ENCODE peak calls at places on chromosomes 1 and 21, in nine cellular contexts. One of them, this sample, is unnamed.

GRCh38 chr1:61332196-61332753 is 249.9 kb downstream of the NFIA start:
- DNase-seq in brain microvascular endothelial cell: no peak
- DNase-seq in body of pancreas: no peak
- DNase-seq in kidney tubule cell: no peak
- DNase-seq in GM10248: peak
- DNase-seq in NCI-H1694: no peak
- DNase-seq in RWPE1: no peak
- DNase-seq in erythroblast: no peak
- DNase-seq in NCI-H446: no peak
- DNase-seq in this sample: no peak

GRCh38 chr1:91501527-91501859 is 842 bp downstream of the CDC7 start:
- DNase-seq in body of pancreas: peak
- DNase-seq in GM10248: peak
- DNase-seq in erythroblast: peak
- DNase-seq in brain microvascular endothelial cell: peak
- DNase-seq in kidney tubule cell: no peak
- DNase-seq in RWPE1: peak
- DNase-seq in NCI-H446: peak
- DNase-seq in NCI-H1694: peak
- DNase-seq in this sample: no peak

GRCh38 chr1:167455786-167456446 is 62.4 kb downstream of the CD247 start:
- DNase-seq in erythroblast: no peak
- DNase-seq in RWPE1: no peak
- DNase-seq in body of pancreas: peak
- DNase-seq in NCI-H1694: no peak
- DNase-seq in GM10248: peak
- DNase-seq in kidney tubule cell: peak
- DNase-seq in brain microvascular endothelial cell: no peak
- DNase-seq in NCI-H446: no peak
- DNase-seq in this sample: no peak

GRCh38 chr1:40039245-40039756 is 1.2 kb upstream of the CAP1 start:
- DNase-seq in GM10248: no peak
- DNase-seq in brain microvascular endothelial cell: no peak
- DNase-seq in body of pancreas: peak
- DNase-seq in NCI-H1694: peak
- DNase-seq in kidney tubule cell: no peak
- DNase-seq in RWPE1: no peak
- DNase-seq in erythroblast: no peak
- DNase-seq in NCI-H446: peak
- DNase-seq in this sample: no peak

GRCh38 chr1:9705337-9706098 is 54.0 kb downstream of the PIK3CD start:
- DNase-seq in NCI-H446: no peak
- DNase-seq in body of pancreas: no peak
- DNase-seq in RWPE1: no peak
- DNase-seq in brain microvascular endothelial cell: no peak
- DNase-seq in GM10248: no peak
- DNase-seq in kidney tubule cell: peak
- DNase-seq in erythroblast: no peak
- DNase-seq in NCI-H1694: no peak
- DNase-seq in this sample: no peak

GRCh38 chr1:2146836-2147517 is 47.6 kb downstream of the FAAP20 start:
- DNase-seq in kidney tubule cell: no peak
- DNase-seq in NCI-H1694: no peak
- DNase-seq in erythroblast: no peak
- DNase-seq in body of pancreas: no peak
- DNase-seq in NCI-H446: no peak
- DNase-seq in brain microvascular endothelial cell: no peak
- DNase-seq in GM10248: no peak
- DNase-seq in RWPE1: no peak
- DNase-seq in this sample: no peak

GRCh38 chr1:51063121-51063520 is 38.9 kb upstream of the C1orf185 start:
- DNase-seq in GM10248: no peak
- DNase-seq in NCI-H446: no peak
- DNase-seq in RWPE1: peak
- DNase-seq in erythroblast: no peak
- DNase-seq in NCI-H1694: no peak
- DNase-seq in brain microvascular endothelial cell: peak
- DNase-seq in kidney tubule cell: peak
- DNase-seq in body of pancreas: no peak
- DNase-seq in this sample: no peak

GRCh38 chr1:33008051-33008914 is 28.4 kb downstream of the AK2 start:
- DNase-seq in RWPE1: no peak
- DNase-seq in body of pancreas: peak
- DNase-seq in NCI-H1694: no peak
- DNase-seq in kidney tubule cell: peak
- DNase-seq in erythroblast: no peak
- DNase-seq in GM10248: no peak
- DNase-seq in NCI-H446: no peak
- DNase-seq in brain microvascular endothelial cell: no peak
- DNase-seq in this sample: no peak

GRCh38 chr1:43171312-43171875 is 696 bp downstream of the EBNA1BP2 start:
- DNase-seq in brain microvascular endothelial cell: no peak
- DNase-seq in kidney tubule cell: no peak
- DNase-seq in NCI-H446: no peak
- DNase-seq in erythroblast: no peak
- DNase-seq in body of pancreas: no peak
- DNase-seq in RWPE1: peak
- DNase-seq in NCI-H1694: no peak
- DNase-seq in GM10248: no peak
- DNase-seq in this sample: no peak

GRCh38 chr21:46203203-46203600 is 18.9 kb upstream of the SPATC1L start:
- DNase-seq in GM10248: no peak
- DNase-seq in brain microvascular endothelial cell: no peak
- DNase-seq in body of pancreas: no peak
- DNase-seq in NCI-H1694: no peak
- DNase-seq in NCI-H446: no peak
- DNase-seq in RWPE1: no peak
- DNase-seq in kidney tubule cell: no peak
- DNase-seq in erythroblast: no peak
- DNase-seq in this sample: no peak

GRCh38 chr1:91883470-91883869 is 2.5 kb downstream of the TGFBR3 start:
- DNase-seq in erythroblast: peak
- DNase-seq in NCI-H446: no peak
- DNase-seq in GM10248: peak
- DNase-seq in kidney tubule cell: peak
- DNase-seq in RWPE1: peak
- DNase-seq in body of pancreas: no peak
- DNase-seq in NCI-H1694: peak
- DNase-seq in brain microvascular endothelial cell: peak
- DNase-seq in this sample: no peak

GRCh38 chr1:2108213-2108876 is 58.1 kb downstream of the PRKCZ start:
- DNase-seq in brain microvascular endothelial cell: peak
- DNase-seq in NCI-H1694: no peak
- DNase-seq in NCI-H446: no peak
- DNase-seq in erythroblast: peak
- DNase-seq in body of pancreas: no peak
- DNase-seq in RWPE1: no peak
- DNase-seq in GM10248: no peak
- DNase-seq in kidney tubule cell: peak
- DNase-seq in this sample: peak

GRCh38 chr1:80417651-80418050 is 1383.1 kb upstream of the ADGRL2 start:
- DNase-seq in body of pancreas: no peak
- DNase-seq in brain microvascular endothelial cell: peak
- DNase-seq in erythroblast: no peak
- DNase-seq in NCI-H446: no peak
- DNase-seq in GM10248: no peak
- DNase-seq in kidney tubule cell: peak
- DNase-seq in NCI-H1694: no peak
- DNase-seq in RWPE1: peak
- DNase-seq in this sample: no peak

GRCh38 chr1:212157252-212157651 is 121.7 kb downstream of the DTL start:
- DNase-seq in NCI-H446: no peak
- DNase-seq in GM10248: no peak
- DNase-seq in erythroblast: no peak
- DNase-seq in NCI-H1694: no peak
- DNase-seq in RWPE1: peak
- DNase-seq in kidney tubule cell: peak
- DNase-seq in body of pancreas: peak
- DNase-seq in brain microvascular endothelial cell: no peak
- DNase-seq in this sample: no peak

GRCh38 chr1:38803647-38804046 is 55.9 kb downstream of the RRAGC start:
- DNase-seq in GM10248: no peak
- DNase-seq in RWPE1: no peak
- DNase-seq in brain microvascular endothelial cell: no peak
- DNase-seq in NCI-H1694: no peak
- DNase-seq in erythroblast: no peak
- DNase-seq in body of pancreas: no peak
- DNase-seq in NCI-H446: no peak
- DNase-seq in kidney tubule cell: peak
- DNase-seq in this sample: no peak

GRCh38 chr1:108327534-108328462 is 83.9 kb upstream of the NBPF4 start:
- DNase-seq in kidney tubule cell: peak
- DNase-seq in GM10248: no peak
- DNase-seq in RWPE1: no peak
- DNase-seq in body of pancreas: no peak
- DNase-seq in brain microvascular endothelial cell: no peak
- DNase-seq in NCI-H446: no peak
- DNase-seq in erythroblast: peak
- DNase-seq in NCI-H1694: peak
- DNase-seq in this sample: peak

GRCh38 chr1:110879758-110880606 is 7.0 kb downstream of the CD53 start:
- DNase-seq in kidney tubule cell: peak
- DNase-seq in GM10248: peak
- DNase-seq in erythroblast: peak
- DNase-seq in NCI-H446: no peak
- DNase-seq in NCI-H1694: no peak
- DNase-seq in RWPE1: no peak
- DNase-seq in brain microvascular endothelial cell: no peak
- DNase-seq in body of pancreas: peak
- DNase-seq in this sample: no peak

GRCh38 chr1:158087320-158087927 is 93.3 kb upstream of the CD1D start:
- DNase-seq in erythroblast: peak
- DNase-seq in NCI-H1694: peak
- DNase-seq in body of pancreas: peak
- DNase-seq in GM10248: peak
- DNase-seq in kidney tubule cell: peak
- DNase-seq in RWPE1: peak
- DNase-seq in brain microvascular endothelial cell: peak
- DNase-seq in NCI-H446: peak
- DNase-seq in this sample: peak

GRCh38 chr1:62809788-62810187 is 25.9 kb downstream of the ATG4C start:
- DNase-seq in brain microvascular endothelial cell: no peak
- DNase-seq in body of pancreas: no peak
- DNase-seq in kidney tubule cell: no peak
- DNase-seq in erythroblast: no peak
- DNase-seq in NCI-H1694: no peak
- DNase-seq in GM10248: peak
- DNase-seq in RWPE1: no peak
- DNase-seq in NCI-H446: no peak
- DNase-seq in this sample: no peak

GRCh38 chr1:216456682-216457081 is 33.4 kb upstream of the USH2A start:
- DNase-seq in brain microvascular endothelial cell: peak
- DNase-seq in GM10248: no peak
- DNase-seq in RWPE1: peak
- DNase-seq in body of pancreas: no peak
- DNase-seq in NCI-H446: no peak
- DNase-seq in erythroblast: no peak
- DNase-seq in kidney tubule cell: no peak
- DNase-seq in NCI-H1694: no peak
- DNase-seq in this sample: no peak

GRCh38 chr1:31203215-31203614 is 36.5 kb downstream of the NKAIN1 start:
- DNase-seq in GM10248: no peak
- DNase-seq in kidney tubule cell: no peak
- DNase-seq in NCI-H1694: no peak
- DNase-seq in NCI-H446: no peak
- DNase-seq in erythroblast: no peak
- DNase-seq in RWPE1: no peak
- DNase-seq in body of pancreas: peak
- DNase-seq in brain microvascular endothelial cell: no peak
- DNase-seq in this sample: no peak

GRCh38 chr1:155978973-155979429 is 654 bp upstream of the ARHGEF2 start:
- DNase-seq in kidney tubule cell: no peak
- DNase-seq in body of pancreas: no peak
- DNase-seq in NCI-H1694: no peak
- DNase-seq in GM10248: no peak
- DNase-seq in erythroblast: peak
- DNase-seq in brain microvascular endothelial cell: no peak
- DNase-seq in RWPE1: peak
- DNase-seq in NCI-H446: no peak
- DNase-seq in this sample: no peak

GRCh38 chr1:172719066-172719627 is 60.2 kb downstream of the FASLG start:
- DNase-seq in kidney tubule cell: no peak
- DNase-seq in erythroblast: no peak
- DNase-seq in NCI-H1694: no peak
- DNase-seq in RWPE1: peak
- DNase-seq in brain microvascular endothelial cell: no peak
- DNase-seq in NCI-H446: no peak
- DNase-seq in body of pancreas: no peak
- DNase-seq in GM10248: no peak
- DNase-seq in this sample: no peak

GRCh38 chr1:180175806-180176205 is 21.1 kb downstream of the QSOX1 start:
- DNase-seq in NCI-H1694: no peak
- DNase-seq in RWPE1: no peak
- DNase-seq in NCI-H446: no peak
- DNase-seq in brain microvascular endothelial cell: no peak
- DNase-seq in erythroblast: no peak
- DNase-seq in kidney tubule cell: no peak
- DNase-seq in body of pancreas: no peak
- DNase-seq in GM10248: no peak
- DNase-seq in this sample: no peak

GRCh38 chr1:54996359-54996868 is 2.3 kb upstream of the BSND start:
- DNase-seq in kidney tubule cell: peak
- DNase-seq in body of pancreas: peak
- DNase-seq in erythroblast: peak
- DNase-seq in brain microvascular endothelial cell: peak
- DNase-seq in RWPE1: peak
- DNase-seq in NCI-H446: peak
- DNase-seq in NCI-H1694: peak
- DNase-seq in GM10248: peak
- DNase-seq in this sample: peak

GRCh38 chr1:26602378-26602959 is 72.9 kb downstream of the RPS6KA1 start:
- DNase-seq in NCI-H446: peak
- DNase-seq in body of pancreas: peak
- DNase-seq in brain microvascular endothelial cell: peak
- DNase-seq in kidney tubule cell: peak
- DNase-seq in RWPE1: peak
- DNase-seq in erythroblast: no peak
- DNase-seq in GM10248: peak
- DNase-seq in NCI-H1694: peak
- DNase-seq in this sample: peak

GRCh38 chr1:165143437-165144065 is 213.0 kb downstream of the LMX1A start:
- DNase-seq in GM10248: peak
- DNase-seq in NCI-H1694: no peak
- DNase-seq in NCI-H446: no peak
- DNase-seq in body of pancreas: peak
- DNase-seq in brain microvascular endothelial cell: no peak
- DNase-seq in RWPE1: peak
- DNase-seq in erythroblast: peak
- DNase-seq in kidney tubule cell: peak
- DNase-seq in this sample: peak

GRCh38 chr1:40014812-40015594 is 25.5 kb upstream of the CAP1 start:
- DNase-seq in NCI-H1694: no peak
- DNase-seq in erythroblast: no peak
- DNase-seq in kidney tubule cell: peak
- DNase-seq in body of pancreas: no peak
- DNase-seq in RWPE1: peak
- DNase-seq in GM10248: no peak
- DNase-seq in NCI-H446: no peak
- DNase-seq in brain microvascular endothelial cell: peak
- DNase-seq in this sample: no peak

GRCh38 chr1:168621356-168621755 is 45.0 kb downstream of the XCL1 start:
- DNase-seq in body of pancreas: no peak
- DNase-seq in GM10248: no peak
- DNase-seq in NCI-H1694: no peak
- DNase-seq in RWPE1: no peak
- DNase-seq in brain microvascular endothelial cell: peak
- DNase-seq in erythroblast: no peak
- DNase-seq in kidney tubule cell: peak
- DNase-seq in NCI-H446: no peak
- DNase-seq in this sample: no peak

GRCh38 chr21:41536076-41536826 is 28.3 kb upstream of the TMPRSS2 start:
- DNase-seq in NCI-H1694: no peak
- DNase-seq in GM10248: no peak
- DNase-seq in RWPE1: peak
- DNase-seq in NCI-H446: no peak
- DNase-seq in kidney tubule cell: peak
- DNase-seq in erythroblast: no peak
- DNase-seq in body of pancreas: peak
- DNase-seq in brain microvascular endothelial cell: no peak
- DNase-seq in this sample: no peak

GRCh38 chr1:17012775-17013501 is 1.2 kb upstream of the ATP13A2 start:
- DNase-seq in NCI-H446: peak
- DNase-seq in erythroblast: no peak
- DNase-seq in GM10248: no peak
- DNase-seq in body of pancreas: peak
- DNase-seq in NCI-H1694: no peak
- DNase-seq in kidney tubule cell: peak
- DNase-seq in RWPE1: no peak
- DNase-seq in brain microvascular endothelial cell: no peak
- DNase-seq in this sample: no peak

This sample was measured in CMK.